ENCODE peak calls at places on chromosomes 5 and 9, in eight cellular contexts. X is HCT116; I is psoas muscle; A is neural crest cell; Y is bronchial epithelial cell; Q is spleen; J is activated CD8-positive, alpha-beta T cell treated with anti-CD3 and anti-CD28 coated beads for 36 hours; O is heart right ventricle. N is an unnamed sample.
A peak's percentile ranks its signal among the peaks of the same experiment; 100 is the strongest.

GRCh38 chr5:29867155-29867554 is 1326.3 kb upstream of the CDH6 start:
- DNase-seq in Q (no peak), X (no peak), Y (no peak), J (no peak), O (no peak), A (no peak), I (no peak), N (no peak)

GRCh38 chr9:131817627-131818026 is 77.8 kb upstream of the RAPGEF1 start:
- DNase-seq in O (no peak), Y (no peak), J (no peak), X (no peak), A (no peak), I (no peak), Q (no peak), N (no peak)

GRCh38 chr5:127416896-127417295 is 100.5 kb upstream of the PRRC1 start:
- DNase-seq in A (no peak), Y (no peak), Q (peak; percentile 49), I (no peak), X (no peak), O (no peak), J (no peak), N (peak; percentile 54)

GRCh38 chr9:35616681-35617459 is 1.3 kb downstream of the CD72 start:
- DNase-seq in X (no peak), J (peak; percentile 88), Q (peak; percentile 94), Y (peak; percentile 36), I (peak; percentile 74), O (peak; percentile 77), A (peak; percentile 43), N (no peak)

GRCh38 chr5:77167695-77168111 is 42.8 kb upstream of the PDE8B start:
- DNase-seq in X (no peak), Q (no peak), A (no peak), Y (peak; percentile 37), O (no peak), I (peak; percentile 15), J (no peak), N (no peak)

GRCh38 chr5:150653145-150653761 is 7.8 kb upstream of the MYOZ3 start:
- DNase-seq in Y (no peak), X (no peak), O (peak; percentile 9), Q (no peak), J (no peak), I (no peak), A (no peak), N (no peak)

GRCh38 chr9:6771722-6772121 is 13.9 kb downstream of the KDM4C start:
- DNase-seq in J (no peak), Q (no peak), O (no peak), Y (no peak), X (no peak), I (no peak), A (no peak), N (no peak)

GRCh38 chr9:137670391-137671195 is 51.8 kb downstream of the EHMT1 start:
- DNase-seq in O (peak; percentile 40), A (peak; percentile 32), Y (peak; percentile 12), J (no peak), X (no peak), I (peak; percentile 46), Q (peak; percentile 68), N (no peak)

GRCh38 chr5:141950207-141951005 is 7.6 kb downstream of the PCDH12 start:
- DNase-seq in O (no peak), J (no peak), Q (no peak), I (no peak), A (no peak), X (no peak), Y (no peak), N (no peak)

GRCh38 chr9:109907810-109908458 is 127.9 kb downstream of the PALM2AKAP2 start:
- DNase-seq in O (no peak), Q (no peak), I (no peak), A (no peak), X (no peak), Y (no peak), J (no peak), N (no peak)
- TF ChIP-seq CTCF in O (no peak), Q (no peak), I (no peak), A (no peak), X (no peak), Y (no peak), J (no peak), N (no peak)

DNA sequence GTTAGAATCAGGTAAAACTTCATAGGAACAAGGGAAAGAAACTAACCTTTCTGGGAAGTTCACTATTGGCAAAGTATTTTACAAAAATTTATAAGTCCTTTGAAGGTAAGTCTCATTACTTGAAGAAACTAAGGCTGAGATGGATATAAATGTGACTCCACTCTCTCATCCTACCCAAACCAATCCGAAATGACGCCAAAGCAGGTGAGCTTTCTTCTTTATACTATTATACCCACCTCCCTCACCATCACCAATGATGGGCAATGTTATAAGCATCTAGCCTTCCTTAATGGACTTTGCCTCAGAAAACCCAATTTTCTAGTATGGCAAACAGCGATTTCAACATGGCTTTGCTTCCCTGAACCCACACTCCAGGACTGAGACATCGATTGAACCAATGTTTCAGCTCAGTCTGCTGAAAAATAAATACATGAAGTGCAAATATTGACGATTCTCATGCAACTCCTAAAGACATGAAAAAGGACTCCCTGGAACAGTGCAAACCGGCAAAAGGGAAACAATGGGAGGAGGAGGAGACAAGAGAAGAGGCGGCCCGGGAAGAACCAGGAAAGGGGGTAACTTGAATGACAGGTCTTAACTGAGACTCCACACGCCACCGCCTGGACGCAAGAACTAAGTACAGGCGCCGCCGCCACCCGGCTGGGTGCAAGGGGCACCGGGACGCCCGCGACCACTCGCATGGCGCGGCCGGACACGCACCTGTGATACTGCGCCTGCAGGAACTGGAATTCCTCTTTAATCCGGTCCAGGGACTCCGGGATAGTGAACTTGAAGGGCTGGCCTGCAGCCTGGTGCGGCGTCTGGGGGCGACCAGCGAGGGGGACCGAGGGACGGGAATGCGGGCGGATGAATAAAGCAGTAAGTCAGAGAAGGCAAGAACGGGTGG is 2.5 kb downstream of the TLE1 start:
- DNase-seq in J (peak; percentile 56), O (peak; percentile 84), A (peak; percentile 76), Q (peak; percentile 94), X (peak; percentile 63), I (peak; percentile 78), Y (peak; percentile 67), N (peak; percentile 86)
- TF ChIP-seq CTCF in J (peak; percentile 54), O (peak; percentile 71), A (peak; percentile 76), Q (peak; percentile 79), X (peak; percentile 45), I (peak; percentile 71), Y (peak; percentile 75), N (peak; percentile 68)

GRCh38 chr9:135281151-135281550 is 193.7 kb downstream of the OLFM1 start:
- DNase-seq in A (no peak), J (no peak), X (no peak), O (no peak), Q (no peak), I (no peak), Y (no peak), N (no peak)
- TF ChIP-seq CTCF in A (peak; percentile 21), J (no peak), X (peak; percentile 34), O (no peak), Q (no peak), I (no peak), Y (no peak), N (no peak)

GRCh38 chr5:79728396-79728795 is 38.8 kb downstream of the CMYA5 start:
- DNase-seq in A (no peak), Y (peak; percentile 21), X (no peak), Q (no peak), I (no peak), J (peak; percentile 19), O (no peak), N (no peak)
- TF ChIP-seq CTCF in A (no peak), Y (no peak), X (no peak), Q (no peak), I (no peak), J (no peak), O (no peak), N (no peak)

DNA sequence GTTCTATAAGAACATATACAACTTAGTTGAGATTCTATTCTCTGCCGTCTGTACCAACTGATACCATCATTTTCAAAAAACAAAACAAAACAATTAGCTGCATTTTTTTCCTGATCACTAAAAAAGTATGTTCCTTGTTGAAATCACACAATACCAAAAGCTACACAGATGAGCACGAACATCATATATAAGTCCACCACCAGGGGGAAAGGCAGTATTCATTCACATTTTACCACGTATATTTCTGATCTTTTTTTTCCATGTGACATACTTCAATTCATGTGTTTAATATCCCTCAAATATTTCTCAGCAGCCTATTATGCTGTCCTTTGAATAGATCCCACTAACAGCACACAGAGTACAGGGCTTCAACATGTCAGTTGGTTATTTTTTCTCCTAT is 40.6 kb downstream of the IRX2 start:
- DNase-seq in I (no peak), O (no peak), Q (no peak), X (no peak), A (no peak), J (no peak), Y (peak; percentile 18), N (no peak)
- TF ChIP-seq CTCF in I (no peak), O (no peak), Q (no peak), X (no peak), A (peak; percentile 64), J (no peak), Y (peak; percentile 12), N (no peak)

GRCh38 chr5:78295035-78295961 is 800 bp upstream of the AP3B1 start:
- DNase-seq in O (peak; percentile 5), X (peak; percentile 41), A (no peak), Q (peak; percentile 86), J (peak; percentile 64), I (peak; percentile 23), Y (peak; percentile 47), N (no peak)

DNA sequence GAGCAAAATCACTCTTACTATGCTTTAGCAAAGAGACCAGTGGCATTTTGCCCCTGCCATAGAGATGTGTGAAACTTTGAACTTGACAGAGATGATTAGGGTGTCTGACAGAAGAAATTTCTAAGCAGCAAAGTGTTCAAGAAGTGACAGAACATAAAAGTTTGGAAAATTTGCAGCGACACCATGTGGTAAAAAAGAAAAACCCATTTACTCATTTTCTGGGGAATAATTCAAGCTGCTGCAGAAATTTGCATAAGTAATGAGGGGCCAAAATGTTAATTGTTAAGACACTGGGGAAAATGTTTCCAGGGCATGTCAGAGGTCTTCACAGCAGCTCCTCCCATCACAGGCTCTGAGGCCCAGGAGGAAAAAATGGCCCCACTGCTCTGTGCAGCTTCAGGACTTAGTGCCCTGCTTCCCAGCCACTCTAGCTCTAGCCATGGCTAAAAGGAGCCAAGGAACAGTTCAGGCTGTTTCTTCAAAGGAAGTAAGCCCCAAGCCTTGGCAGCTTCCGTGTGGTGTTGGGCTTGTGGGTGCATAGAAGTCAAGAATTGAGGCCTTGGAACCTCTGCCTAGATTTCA is 6.1 kb upstream of the AP3B1 start:
- DNase-seq in Y (peak; percentile 25), X (peak; percentile 23), I (no peak), Q (no peak), O (no peak), A (no peak), J (no peak), N (no peak)
- TF ChIP-seq CTCF in Y (peak; percentile 30), X (peak; percentile 41), I (peak; percentile 21), Q (peak; percentile 43), O (no peak), A (peak; percentile 21), J (peak; percentile 37), N (peak; percentile 52)

N was measured in dorsolateral prefrontal cortex.